ENCODE peak calls at places on chromosomes 7 and 10, in five cellular contexts. E, I, J, Y and M are unnamed samples.

GRCh38 chr10:132163826-132164515 is 22.8 kb upstream of the DPYSL4 start:
- DNase-seq in E (no peak), I (no peak), J (no peak), Y (no peak), M (no peak)

GRCh38 chr7:81478664-81479063 is 291.2 kb downstream of the HGF start:
- DNase-seq in E (no peak), I (no peak), J (peak; percentile 23), Y (peak; percentile 35), M (peak; percentile 24)

GRCh38 chr10:122168598-122168997 is 102.5 kb upstream of the BTBD16 start:
- DNase-seq in E (no peak), I (no peak), J (no peak), Y (no peak), M (no peak)

GRCh38 chr7:100489824-100490223 is 6.1 kb downstream of the NYAP1 start:
- DNase-seq in E (peak; percentile 50), I (peak; percentile 83), J (peak; percentile 91), Y (peak; percentile 91), M (no peak)

GRCh38 chr7:2982831-2983230 is 60.8 kb downstream of the CARD11 start:
- DNase-seq in E (no peak), I (no peak), J (no peak), Y (no peak), M (no peak)

GRCh38 chr7:29888006-29888405 is 81.7 kb downstream of the WIPF3 start:
- DNase-seq in E (no peak), I (no peak), J (no peak), Y (no peak), M (no peak)

GRCh38 chr7:76149847-76150691 is 51.6 kb upstream of the SRRM3 start:
- DNase-seq in E (no peak), I (no peak), J (no peak), Y (no peak), M (no peak)

GRCh38 chr10:103859161-103860141 is 4.1 kb upstream of the SH3PXD2A start:
- DNase-seq in E (no peak), I (peak; percentile 52), J (peak; percentile 67), Y (peak; percentile 63), M (peak; percentile 49)

GRCh38 chr10:44183667-44184632 is 200.9 kb downstream of the CXCL12 start:
- DNase-seq in E (no peak), I (no peak), J (no peak), Y (peak; percentile 58), M (no peak)

GRCh38 chr10:73590881-73591577 is at the start of gene USP54:
- DNase-seq in E (peak; percentile 54), I (peak; percentile 88), J (peak; percentile 86), Y (peak; percentile 84), M (peak; percentile 75)

GRCh38 chr10:86066696-86067095 is 299.9 kb downstream of the GRID1 start:
- DNase-seq in E (no peak), I (no peak), J (no peak), Y (no peak), M (no peak)

GRCh38 chr7:33921216-33921938 is 16.0 kb downstream of the BMPER start:
- DNase-seq in E (no peak), I (no peak), J (no peak), Y (no peak), M (no peak)